ENCODE peak calls at places on chromosomes 12 and 14, in five cellular contexts. C is kidney tubule cell; V is activated CD8-positive, alpha-beta T cell treated with anti-CD3 and anti-CD28 coated beads, Interleukin-2, amount 10 ng/mL, durations not matched to agents 7 days and 5 days; E is fibroblast of mammary gland; R is NCI-H2081. F is an unnamed sample.

GRCh38 chr12:65449400-65449799 is 170.9 kb downstream of the MSRB3 start:
- DNase-seq in C (no peak), V (no peak), E (peak), R (no peak), F (peak)

GRCh38 chr12:69501154-69501895 is 31.1 kb downstream of the FRS2 start:
- DNase-seq in E (peak), R (no peak), V (no peak), C (peak), F (peak)

GRCh38 chr14:89165810-89166209 is 251.2 kb downstream of the FOXN3 start:
- DNase-seq in E (no peak), V (no peak), C (no peak), R (no peak), F (no peak)

GRCh38 chr12:6539276-6540134 is 5.2 kb downstream of the GAPDH start:
- DNase-seq in V (no peak), R (no peak), C (peak), E (no peak), F (peak)

GRCh38 chr14:20707622-20708021 is 19.1 kb downstream of the ANG start:
- DNase-seq in R (no peak), C (peak), E (no peak), V (no peak), F (no peak)

GRCh38 chr12:126797525-126797924 is 1469.4 kb upstream of the TMEM132C start:
- DNase-seq in V (no peak), E (no peak), C (no peak), R (no peak), F (no peak)

GRCh38 chr12:114729731-114730130 is 45.8 kb upstream of the TBX3 start:
- DNase-seq in R (no peak), C (peak), V (no peak), E (peak), F (peak)

GRCh38 chr14:101711041-101711861 is 50.3 kb upstream of the PPP2R5C start:
- DNase-seq in C (no peak), V (no peak), R (no peak), E (no peak), F (no peak)

GRCh38 chr12:68536885-68537284 is 73.8 kb upstream of the RAP1B start:
- DNase-seq in V (no peak), C (no peak), R (no peak), E (no peak), F (no peak)

GRCh38 chr12:82479511-82479910 is 121.2 kb downstream of the METTL25 start:
- DNase-seq in V (no peak), E (peak), R (no peak), C (no peak), F (peak)

GRCh38 chr14:76298896-76299295 is 77.0 kb upstream of the ESRRB start:
- DNase-seq in R (no peak), C (no peak), V (no peak), E (no peak), F (no peak)